ENCODE peak calls at places on chromosomes 3 and 15, in four cellular contexts. E is spleen, M is suprapubic skin, Y is prostate gland. X is an unnamed sample.
A peak's percentile ranks its signal among the peaks of the same experiment; 100 is the strongest.

GRCh38 chr3:65907232-65908130 is 131.2 kb downstream of the MAGI1 start:
- DNase-seq in E (no peak), M (no peak), Y (no peak), X (no peak)

GRCh38 chr3:94069242-94069813 is 6.5 kb downstream of the NSUN3 start:
- DNase-seq in Y (no peak), M (no peak), E (no peak), X (no peak)

GRCh38 chr3:186849392-186849975 is 7.0 kb downstream of the ADIPOQ start:
- DNase-seq in M (no peak), Y (no peak), E (no peak), X (no peak)

GRCh38 chr3:181888234-181888633 is 176.5 kb downstream of the SOX2 start:
- DNase-seq in E (no peak), M (no peak), Y (no peak), X (no peak)

GRCh38 chr15:65174491-65174890 is 10.7 kb downstream of the CLPX start:
- DNase-seq in M (no peak), E (no peak), Y (no peak), X (no peak)

GRCh38 chr15:64464271-64465005 is 4.1 kb downstream of the ZNF609 start:
- DNase-seq in E (no peak), Y (no peak), M (no peak), X (no peak)

GRCh38 chr3:158742861-158743260 is 10.6 kb upstream of the RARRES1 start:
- DNase-seq in M (no peak), E (no peak), Y (no peak), X (no peak)

GRCh38 chr3:18987862-18988447 is 160.4 kb upstream of the KCNH8 start:
- DNase-seq in E (no peak), Y (no peak), M (no peak), X (no peak)

GRCh38 chr3:161314836-161315391 is 56.4 kb downstream of the SPTSSB start:
- DNase-seq in Y (no peak), M (no peak), E (no peak), X (no peak)

GRCh38 chr3:53768478-53769459 is 77.5 kb downstream of the CHDH start:
- DNase-seq in M (no peak), E (no peak), Y (no peak), X (no peak)

GRCh38 chr3:82382831-82383230 is 621.4 kb upstream of the GBE1 start:
- DNase-seq in Y (no peak), E (no peak), M (no peak), X (no peak)

GRCh38 chr15:51731549-51732267 is 5.7 kb downstream of the LYSMD2 start:
- DNase-seq in Y (no peak), E (no peak), M (no peak), X (no peak)
- TF ChIP-seq POLR2A in Y (no peak), E (no peak), M (no peak), X (no peak)

GRCh38 chr3:46695177-46695961 is 1.9 kb upstream of the ALS2CL start:
- DNase-seq in E (peak; percentile 88), Y (no peak), M (peak; percentile 80), X (no peak)

GRCh38 chr3:46694520-46694919 is 1.0 kb upstream of the ALS2CL start:
- DNase-seq in M (no peak), Y (no peak), E (no peak), X (no peak)

GRCh38 chr3:46693897-46694235 is 387 bp upstream of the ALS2CL start:
- DNase-seq in E (peak; percentile 87), M (no peak), Y (no peak), X (no peak)

GRCh38 chr3:46692566-46692983 is 904 bp downstream of the ALS2CL start:
- DNase-seq in Y (peak; percentile 27), E (no peak), M (peak; percentile 81), X (peak; percentile 87)

GRCh38 chr3:46693038-46693896 is at the start of gene ALS2CL:
- DNase-seq in E (peak; percentile 92), M (peak; percentile 83), Y (peak; percentile 49), X (peak; percentile 45)
- TF ChIP-seq POLR2AphosphoS5 in E (peak; percentile 37), M (peak; percentile 25), Y (no peak), X (peak; percentile 21)

DNA sequence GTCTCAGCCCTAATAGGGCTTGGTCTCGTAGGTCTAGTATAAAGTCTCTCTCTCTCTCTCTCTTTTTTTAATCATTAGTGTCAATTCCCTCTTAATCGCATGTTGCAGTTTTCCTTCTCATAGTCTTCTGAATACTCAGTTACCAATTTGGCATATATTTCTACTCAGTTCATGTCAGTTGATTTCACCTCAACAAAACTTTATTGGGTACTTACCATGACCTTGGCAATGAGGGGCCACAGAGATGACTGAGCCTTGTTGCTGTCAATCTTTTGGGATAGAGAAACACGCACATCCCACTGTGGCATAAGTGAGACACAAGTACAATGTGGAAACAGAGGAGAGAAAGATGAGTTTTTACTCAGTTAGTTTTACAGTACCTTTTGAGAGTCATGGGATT is 150.1 kb upstream of the CBLB start:
- DNase-seq in Y (no peak), M (no peak), E (no peak), X (no peak)
- H3K4me1 ChIP-seq in Y (no peaks in the 10 kb centered on the region), M (no peaks in the 10 kb centered on the region), E (no peaks in the 10 kb centered on the region), X (no peaks in the 10 kb centered on the region)

DNA sequence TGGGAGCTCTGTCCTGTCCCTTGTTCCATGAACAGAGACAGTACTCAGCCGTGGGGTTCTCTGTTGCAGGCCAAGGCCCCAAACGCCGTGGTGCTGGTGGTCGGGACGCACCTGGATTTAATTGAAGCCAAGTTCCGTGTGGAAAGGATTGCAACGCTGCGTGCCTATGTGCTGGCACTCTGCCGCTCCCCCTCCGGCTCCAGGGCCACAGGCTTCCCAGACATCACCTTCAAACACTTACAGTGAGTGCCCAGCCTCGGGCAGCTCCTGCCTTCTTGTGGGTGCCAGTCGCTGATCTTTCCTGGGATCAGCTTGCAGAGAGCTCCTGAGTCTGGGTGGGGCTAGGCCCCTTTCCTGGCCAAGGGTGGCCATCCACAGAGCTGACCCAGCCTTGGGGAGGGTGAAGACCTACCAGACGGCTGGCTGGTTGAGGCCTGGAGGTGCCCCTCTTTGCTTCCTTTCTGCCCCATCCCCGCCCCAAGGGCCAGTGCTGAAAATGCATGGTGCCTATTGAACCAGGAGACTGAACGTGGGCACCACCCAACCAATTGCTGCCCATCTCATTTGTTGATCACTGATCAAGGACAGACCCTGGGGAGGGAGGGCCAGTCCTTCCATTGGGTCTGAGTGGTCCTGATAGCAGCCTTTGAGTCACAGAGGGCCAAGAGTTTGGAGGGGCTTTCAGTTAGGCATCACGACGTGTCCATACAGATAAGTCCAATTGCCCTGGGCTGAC is 106.9 kb downstream of the LRRK1 start:
- DNase-seq in E (peak; percentile 55), Y (no peak), M (peak; percentile 53), X (no peak)
- TF ChIP-seq POLR2A in E (no peak), Y (no peak), M (no peak), X (no peak)

DNA sequence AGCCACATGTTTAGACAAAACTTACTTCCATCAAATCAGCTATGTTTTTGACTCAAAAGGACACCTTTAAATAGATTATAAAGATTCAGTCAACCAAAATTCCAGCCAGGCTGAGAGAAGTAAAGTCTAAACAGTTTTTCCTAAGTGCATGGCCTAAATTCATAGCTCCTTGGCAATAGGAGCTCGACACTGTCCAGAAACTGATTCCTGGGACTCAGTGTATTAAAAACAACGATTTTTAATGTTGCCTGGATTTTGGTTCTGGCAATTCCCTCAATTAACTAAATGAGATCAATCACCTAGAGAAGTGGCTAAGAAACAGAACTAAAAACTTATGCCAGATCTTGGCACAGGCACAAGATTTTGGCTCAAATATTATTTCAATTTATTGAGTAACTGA is 136.0 kb downstream of the TFDP2 start:
- DNase-seq in Y (no peak), E (no peak), M (no peak), X (no peak)
- TF ChIP-seq POLR2AphosphoS5 in Y (no peak), E (no peak), M (no peak), X (no peak)

GRCh38 chr15:92392966-92393286 is 755 bp upstream of the ST8SIA2 start:
- DNase-seq in M (no peak), Y (no peak), E (no peak), X (no peak)

GRCh38 chr15:92393287-92393993 is at the start of gene ST8SIA2:
- DNase-seq in Y (no peak), E (no peak), M (no peak), X (no peak)

GRCh38 chr15:92393994-92394326 is 279 bp downstream of the ST8SIA2 start:
- DNase-seq in E (no peak), M (no peak), Y (no peak), X (no peak)

GRCh38 chr15:92391640-92392039 is 2.0 kb upstream of the ST8SIA2 start:
- DNase-seq in Y (no peak), E (no peak), M (no peak), X (no peak)

DNA sequence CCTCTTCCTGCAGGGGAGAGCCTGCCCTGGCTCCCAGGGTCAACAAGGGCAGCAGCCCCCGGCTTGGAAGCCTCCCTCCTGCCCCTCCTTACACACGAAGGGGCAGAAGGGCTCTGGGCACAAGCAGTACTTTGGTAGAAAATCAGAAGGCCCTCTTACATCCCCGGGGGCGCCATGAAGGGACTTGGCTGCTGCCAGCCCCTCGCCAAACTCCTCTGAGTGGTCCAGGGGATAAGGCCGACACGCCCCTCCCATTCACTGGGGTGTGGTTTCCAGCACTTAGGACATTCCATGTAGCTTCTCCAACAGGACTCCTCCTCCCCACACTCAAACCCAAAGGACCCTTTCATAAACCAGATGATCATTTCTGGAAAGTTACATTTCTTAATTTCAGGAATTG is 1.2 kb upstream of the ST8SIA2 start:
- DNase-seq in M (no peak), E (no peak), Y (no peak), X (no peak)
- H3K4me1 ChIP-seq in M (peaks cover 24% of the 10 kb centered on the region), E (peaks cover 18% of the 10 kb centered on the region), Y (no peaks in the 10 kb centered on the region), X (no peaks in the 10 kb centered on the region)

DNA sequence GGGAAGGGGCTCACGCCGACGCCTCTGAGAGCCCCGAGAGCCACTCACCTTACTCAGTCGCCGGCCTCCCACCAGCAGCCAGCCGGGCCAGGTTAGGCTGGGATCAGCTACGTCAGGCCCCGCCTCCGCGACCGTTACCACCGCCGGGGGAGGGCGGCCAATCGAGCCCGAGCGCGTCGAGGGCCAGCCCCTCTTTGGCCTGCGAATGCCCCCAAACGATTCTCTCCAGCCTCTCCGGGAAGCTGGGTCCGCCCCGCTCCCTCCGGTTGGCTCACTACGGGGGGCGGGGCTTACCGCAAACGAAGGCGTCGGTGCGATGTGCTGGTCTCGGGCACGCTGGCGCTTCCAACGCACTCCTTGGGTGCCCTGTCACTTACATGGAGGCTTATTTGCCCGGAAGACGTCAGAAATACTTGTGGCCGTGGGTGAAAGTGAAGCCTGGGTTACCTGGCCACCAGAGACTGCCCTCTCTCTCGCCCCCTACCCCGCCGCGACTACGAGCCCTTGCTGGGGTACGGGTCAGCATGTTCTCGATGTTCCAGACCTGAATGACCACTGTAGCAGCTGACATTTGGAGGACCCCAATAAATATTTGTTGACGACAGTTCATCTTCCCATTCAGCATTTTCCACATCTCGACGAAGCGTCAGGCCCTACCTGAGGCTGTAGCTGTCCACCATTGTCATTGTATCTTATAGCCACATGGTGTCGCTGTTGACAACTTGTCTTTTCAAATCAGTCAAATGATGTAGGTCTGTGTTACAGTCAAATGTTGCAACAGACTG is at the start of gene CEP70:
- DNase-seq in E (peak; percentile 97), M (peak; percentile 96), Y (peak; percentile 95), X (peak; percentile 90)
- TF ChIP-seq POLR2A in E (no peak), M (peak; percentile 62), Y (peak; percentile 96), X (peak; percentile 81)

GRCh38 chr3:172519740-172520139 is 3.5 kb downstream of the TNFSF10 start:
- DNase-seq in M (no peak), E (no peak), Y (peak; percentile 13), X (no peak)

GRCh38 chr3:172520332-172520831 is 2.8 kb downstream of the TNFSF10 start:
- DNase-seq in Y (peak; percentile 14), E (no peak), M (no peak), X (no peak)

GRCh38 chr3:172525116-172525613 is 1.9 kb upstream of the TNFSF10 start:
- DNase-seq in Y (no peak), E (no peak), M (no peak), X (no peak)

GRCh38 chr3:172524611-172525010 is 1.4 kb upstream of the TNFSF10 start:
- DNase-seq in E (no peak), M (no peak), Y (no peak), X (no peak)

GRCh38 chr3:172522871-172523818 is at the start of gene TNFSF10:
- DNase-seq in Y (peak; percentile 87), M (peak; percentile 72), E (peak; percentile 91), X (peak; percentile 80)
- TF ChIP-seq POLR2AphosphoS5 in Y (peak; percentile 96), M (no peak), E (peak; percentile 99), X (peak; percentile 68)